ENCODE peak calls at places on chromosome 3, in six cellular contexts. F is Peyer's patch, W is WERI-Rb-1, D is PC-9, K is epithelial cell of proximal tubule, G is lung. S is an unnamed sample.

GRCh38 chr3:71031914-71032521 is 551.5 kb downstream of the FOXP1 start:
- DNase-seq in F (no peak), W (no peak), D (no peak), K (no peak), G (no peak), S (no peak)

GRCh38 chr3:30770387-30770786 is 124.1 kb downstream of the GADL1 start:
- DNase-seq in F (no peak), W (no peak), D (peak), K (peak), G (peak), S (no peak)

GRCh38 chr3:37532168-37532567 is 329.5 kb upstream of the CTDSPL start:
- DNase-seq in F (no peak), W (no peak), D (no peak), K (no peak), G (no peak), S (no peak)

GRCh38 chr3:13019243-13019701 is 54.0 kb downstream of the IQSEC1 start:
- DNase-seq in F (peak), W (no peak), D (peak), K (no peak), G (no peak), S (no peak)

GRCh38 chr3:57986261-57986660 is 22.0 kb upstream of the FLNB start:
- DNase-seq in F (no peak), W (no peak), D (no peak), K (no peak), G (no peak), S (no peak)

GRCh38 chr3:125141596-125142417 is 70.7 kb downstream of the SLC12A8 start:
- DNase-seq in F (peak), W (no peak), D (no peak), K (no peak), G (peak), S (no peak)

GRCh38 chr3:15361494-15362214 is 29.3 kb upstream of the SH3BP5 start:
- DNase-seq in F (no peak), W (no peak), D (no peak), K (no peak), G (no peak), S (no peak)

GRCh38 chr3:18438586-18438985 is 13.4 kb upstream of the SATB1 start:
- DNase-seq in F (peak), W (no peak), D (no peak), K (no peak), G (no peak), S (no peak)

GRCh38 chr3:123687286-123687685 is 102.4 kb upstream of the HACD2 start:
- DNase-seq in F (no peak), W (no peak), D (no peak), K (no peak), G (no peak), S (no peak)

GRCh38 chr3:50539356-50539838 is 28.1 kb downstream of the C3orf18 start:
- DNase-seq in F (no peak), W (peak), D (no peak), K (no peak), G (no peak), S (no peak)

DNA sequence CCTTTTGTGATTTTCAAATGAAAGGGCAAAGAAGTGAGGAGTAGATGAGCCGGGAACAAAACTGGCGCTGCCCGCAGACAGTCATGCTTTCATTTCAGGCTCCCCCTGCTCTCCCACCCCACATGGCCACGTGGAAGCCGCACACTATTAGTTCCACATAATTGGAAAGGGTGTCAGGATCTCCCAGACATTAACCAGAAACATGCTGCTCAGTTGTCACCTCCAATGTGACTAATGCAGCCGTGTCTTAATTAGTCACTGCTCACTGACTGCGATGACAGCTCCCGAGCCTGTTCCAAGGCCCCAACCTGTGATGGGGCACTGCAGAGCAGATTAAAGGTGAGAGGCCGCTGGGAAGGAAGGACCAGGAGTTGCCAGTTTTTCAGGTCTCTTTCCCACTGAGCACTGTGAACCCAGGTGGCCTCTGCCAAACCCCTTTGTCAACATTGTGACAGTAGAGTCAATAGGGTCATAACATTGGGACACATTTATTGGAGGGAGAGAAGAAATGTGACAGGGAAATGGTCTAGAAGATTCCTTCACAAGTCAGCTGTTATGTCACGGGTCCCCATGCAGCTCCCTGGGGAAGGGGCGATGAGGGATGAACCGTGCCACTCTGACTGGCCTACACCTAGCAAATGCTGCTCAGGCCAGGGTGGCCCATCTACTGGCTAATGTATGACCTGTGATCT is 38.6 kb upstream of the SFMBT1 start:
- DNase-seq in F (no peak), W (no peak), D (peak), K (no peak), G (no peak), S (no peak)
- TF ChIP-seq CTCF in F (no peak), W (no peak), D (no peak), K (no peak), G (no peak), S (no peak)

GRCh38 chr3:3015472-3016089 is 94.6 kb downstream of the IL5RA start:
- DNase-seq in F (no peak), W (no peak), D (no peak), K (no peak), G (no peak), S (no peak)

GRCh38 chr3:3013299-3013698 is 96.9 kb downstream of the IL5RA start:
- DNase-seq in F (no peak), W (no peak), D (no peak), K (no peak), G (no peak), S (no peak)
- TF ChIP-seq CTCF in F (no peak), W (no peak), D (no peak), K (no peak), G (no peak), S (no peak)

GRCh38 chr3:197292083-197293042 is 6.0 kb downstream of the DLG1 start:
- DNase-seq in F (no peak), W (no peak), D (no peak), K (no peak), G (no peak), S (no peak)
- TF ChIP-seq CTCF in F (no peak), W (no peak), D (no peak), K (no peak), G (no peak), S (no peak)

GRCh38 chr3:106822204-106822603 is 555.0 kb upstream of the CCDC54 start:
- DNase-seq in F (no peak), W (no peak), D (no peak), K (no peak), G (no peak), S (no peak)

GRCh38 chr3:106825962-106826605 is 551.2 kb upstream of the CCDC54 start:
- DNase-seq in F (no peak), W (no peak), D (no peak), K (no peak), G (no peak), S (no peak)

GRCh38 chr3:106826861-106827311 is 550.4 kb upstream of the CCDC54 start:
- DNase-seq in F (no peak), W (no peak), D (no peak), K (no peak), G (no peak), S (no peak)

GRCh38 chr3:106823706-106824105 is 553.5 kb upstream of the CCDC54 start:
- DNase-seq in F (no peak), W (no peak), D (no peak), K (peak), G (no peak), S (no peak)

GRCh38 chr3:106824856-106825255 is 552.4 kb upstream of the CCDC54 start:
- DNase-seq in F (no peak), W (no peak), D (no peak), K (peak), G (no peak), S (no peak)
- TF ChIP-seq CTCF in F (no peak), W (peak), D (peak), K (peak), G (no peak), S (no peak)

GRCh38 chr3:168540726-168541125 is 445.0 kb upstream of the GOLIM4 start:
- DNase-seq in F (no peak), W (no peak), D (no peak), K (no peak), G (no peak), S (no peak)
- TF ChIP-seq CTCF in F (no peak), W (no peak), D (no peak), K (no peak), G (no peak), S (no peak)

S was measured in CD14-positive monocyte.